ENCODE peak calls at places on chromosomes 7 and 10, in seven cellular contexts. X, L, Q, S, N, F and C are unnamed samples. For H3K36me3 and H3K4me1, the result is how much of the 10 kb centered on the place peaks cover.

GRCh38 chr10:14409247-14409646 is 78.5 kb upstream of the FRMD4A start:
- DNase-seq in S (no peak), F (no peak), Q (no peak), L (peak), X (no peak), N (no peak), C (no peak)

GRCh38 chr10:102434251-102434913 is 2.0 kb upstream of the CUEDC2 start:
- DNase-seq in S (no peak), N (peak), X (no peak), F (no peak), L (no peak), Q (peak), C (peak)

GRCh38 chr7:69091476-69091875 is 506.8 kb upstream of the AUTS2 start:
- DNase-seq in Q (no peak), N (no peak), S (no peak), L (no peak), F (no peak), X (no peak), C (no peak)

GRCh38 chr10:10726101-10726500 is 291.6 kb upstream of the CELF2 start:
- DNase-seq in Q (no peak), N (no peak), S (no peak), L (no peak), X (no peak), F (no peak), C (no peak)

GRCh38 chr7:90965211-90965610 is 299.0 kb upstream of the FZD1 start:
- DNase-seq in L (no peak), F (no peak), X (no peak), N (no peak), Q (no peak), S (peak), C (no peak)

GRCh38 chr7:95611224-95611623 is 14.9 kb upstream of the PDK4 start:
- DNase-seq in Q (no peak), F (no peak), S (no peak), L (no peak), N (no peak), X (no peak), C (no peak)

GRCh38 chr10:88525371-88526079 is 57.6 kb downstream of the RNLS start:
- DNase-seq in F (peak), S (peak), X (no peak), Q (peak), L (no peak), N (peak), C (no peak)

GRCh38 chr7:24291271-24291670 is 7.3 kb downstream of the NPY start:
- DNase-seq in F (no peak), Q (no peak), L (no peak), X (no peak), N (no peak), S (no peak), C (no peak)

GRCh38 chr10:31757374-31757773 is 171.3 kb downstream of the ARHGAP12 start:
- DNase-seq in F (no peak), N (no peak), Q (peak), S (no peak), X (no peak), L (no peak), C (peak)

GRCh38 chr10:133459454-133460207 is 5.9 kb downstream of the SCART1 start:
- DNase-seq in N (no peak), S (no peak), X (no peak), F (no peak), Q (no peak), L (no peak), C (peak)

GRCh38 chr10:99396471-99396870 is 34.0 kb downstream of the GOT1 start:
- DNase-seq in Q (peak), F (no peak), L (no peak), X (no peak), S (no peak), N (peak), C (no peak)
- H3K36me3 ChIP-seq in Q (under half), F (under half), L (under half), X (under half), S (under half), N (under half), C (under half)

GRCh38 chr7:114930829-114931655 is 9.1 kb downstream of the MDFIC start:
- DNase-seq in N (peak), S (peak), X (no peak), L (peak), Q (peak), F (no peak), C (no peak)

GRCh38 chr7:114929570-114929969 is 7.7 kb downstream of the MDFIC start:
- DNase-seq in X (no peak), Q (no peak), S (no peak), N (no peak), F (no peak), L (peak), C (no peak)

GRCh38 chr7:114930107-114930521 is 8.2 kb downstream of the MDFIC start:
- DNase-seq in F (no peak), N (no peak), Q (peak), X (no peak), L (no peak), S (no peak), C (no peak)

GRCh38 chr7:114925443-114925842 is 3.5 kb downstream of the MDFIC start:
- DNase-seq in F (no peak), L (no peak), Q (no peak), N (no peak), X (no peak), S (no peak), C (no peak)

DNA sequence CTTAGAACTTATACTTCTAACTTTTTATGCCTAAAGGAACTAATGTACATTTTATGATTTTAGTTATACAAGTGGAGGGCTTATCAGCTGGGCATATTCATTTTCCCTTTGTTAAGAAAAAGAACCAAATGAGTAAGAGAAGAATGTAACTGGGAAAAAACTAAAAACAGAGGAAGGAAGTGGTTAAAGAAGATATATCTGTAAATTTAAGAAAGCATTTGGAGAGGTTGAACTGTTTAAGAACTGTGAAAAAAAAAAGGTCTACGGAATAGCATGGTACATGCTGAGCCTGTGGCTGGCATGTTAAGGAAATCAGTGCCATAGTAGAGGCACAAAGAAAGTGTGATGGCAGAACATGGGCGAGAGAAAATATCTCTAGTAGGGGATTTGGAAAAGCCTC is 6.2 kb downstream of the MDFIC start:
- DNase-seq in Q (no peak), N (no peak), X (no peak), F (no peak), S (no peak), L (no peak), C (no peak)
- H3K4me1 ChIP-seq in Q (half or more), N (under half), X (under half), F (under half), S (under half), L (half or more), C (under half)

GRCh38 chr7:93926800-93927199 is 5.3 kb downstream of the GNG11 start:
- DNase-seq in X (no peak), L (no peak), S (no peak), N (no peak), F (no peak), Q (no peak), C (no peak)

GRCh38 chr7:93935112-93935511 is 13.6 kb downstream of the GNG11 start:
- DNase-seq in N (no peak), Q (no peak), S (no peak), X (no peak), L (no peak), F (no peak), C (no peak)

GRCh38 chr7:93933190-93933589 is 11.7 kb downstream of the GNG11 start:
- DNase-seq in F (no peak), N (peak), Q (no peak), S (no peak), X (no peak), L (no peak), C (no peak)

GRCh38 chr7:93927585-93927984 is 6.0 kb downstream of the GNG11 start:
- DNase-seq in S (no peak), F (no peak), N (no peak), X (no peak), Q (no peak), L (no peak), C (no peak)

GRCh38 chr7:93931655-93932054 is 10.1 kb downstream of the GNG11 start:
- DNase-seq in N (no peak), F (no peak), S (no peak), L (no peak), Q (no peak), X (no peak), C (no peak)
- H2AFZ ChIP-seq in N (no peak), F (no peak), S (no peak), L (no peak), Q (no peak), X (no peak), C (no peak)

GRCh38 chr10:797179-797578 is 107.7 kb upstream of the DIP2C start:
- DNase-seq in L (no peak), S (no peak), F (no peak), X (no peak), N (no peak), Q (no peak), C (no peak)
- H3K36me3 ChIP-seq in L (under half), S (under half), F (under half), X (under half), N (under half), Q (under half), C (under half)